ENCODE peak calls at places on chromosomes 5 and 9, in nine cellular contexts. F, T, W, U, V, Y, J, E and N are unnamed samples.

GRCh38 chr9:132129535-132129934 is 32.3 kb upstream of the NTNG2 start:
- DNase-seq in J (no peak), U (no peak), Y (no peak), T (no peak), E (no peak), W (no peak), F (no peak), V (no peak), N (no peak)

GRCh38 chr5:125829349-125829748 is 593.9 kb upstream of the GRAMD2B start:
- DNase-seq in J (no peak), F (no peak), U (no peak), T (no peak), W (no peak), E (no peak), Y (no peak), V (no peak), N (no peak)

GRCh38 chr5:171309526-171310333 is 682 bp downstream of the TLX3 start:
- DNase-seq in F (peak), E (no peak), Y (no peak), U (no peak), J (no peak), W (no peak), T (no peak), V (no peak), N (no peak)

GRCh38 chr5:132010645-132011560 is 555 bp downstream of the ACSL6 start:
- DNase-seq in Y (no peak), E (no peak), V (no peak), J (no peak), U (no peak), W (no peak), F (peak), T (no peak), N (no peak)

GRCh38 chr5:93899026-93899600 is 157.7 kb upstream of the POU5F2 start:
- DNase-seq in Y (no peak), V (peak), T (no peak), E (no peak), J (no peak), W (no peak), F (no peak), U (no peak), N (peak)

GRCh38 chr9:97046228-97046627 is 7.3 kb upstream of the CTSV start:
- DNase-seq in J (no peak), T (no peak), E (no peak), U (no peak), W (no peak), Y (no peak), V (no peak), F (no peak), N (no peak)

GRCh38 chr9:135500071-135500524 is 384 bp upstream of the MRPS2 start:
- DNase-seq in W (peak), E (no peak), T (no peak), V (peak), F (no peak), Y (no peak), J (no peak), U (no peak), N (no peak)

GRCh38 chr5:149838881-149839739 is 105.5 kb downstream of the PDE6A start:
- DNase-seq in U (no peak), E (no peak), V (peak), F (no peak), Y (no peak), W (no peak), J (no peak), T (no peak), N (no peak)

GRCh38 chr9:13358128-13358527 is 78.6 kb upstream of the MPDZ start:
- DNase-seq in F (no peak), E (no peak), W (no peak), Y (no peak), T (no peak), V (peak), U (no peak), J (no peak), N (no peak)

GRCh38 chr9:115106001-115106400 is 12.0 kb downstream of the TNC start:
- DNase-seq in E (no peak), F (no peak), T (no peak), V (peak), W (no peak), U (no peak), J (no peak), Y (no peak), N (no peak)

GRCh38 chr5:33975846-33976245 is 8.6 kb downstream of the SLC45A2 start:
- DNase-seq in V (no peak), E (no peak), W (no peak), F (no peak), T (no peak), J (no peak), Y (no peak), U (no peak), N (no peak)

GRCh38 chr5:79074641-79075040 is 5.1 kb downstream of the BHMT2 start:
- DNase-seq in F (no peak), Y (no peak), T (no peak), U (no peak), E (no peak), W (no peak), J (no peak), V (peak), N (no peak)

GRCh38 chr9:76868897-76869296 is 37.0 kb downstream of the PRUNE2 start:
- DNase-seq in Y (no peak), F (peak), U (no peak), T (no peak), J (no peak), V (peak), E (no peak), W (no peak), N (no peak)

GRCh38 chr5:102933721-102934459 is 178.8 kb downstream of the PAM start:
- DNase-seq in Y (no peak), J (no peak), E (no peak), U (no peak), V (no peak), F (no peak), W (no peak), T (no peak), N (no peak)

GRCh38 chr5:81315336-81315735 is 13.9 kb downstream of the ZCCHC9 start:
- DNase-seq in T (no peak), F (no peak), W (no peak), J (no peak), V (peak), E (no peak), U (no peak), Y (no peak), N (no peak)

GRCh38 chr5:150162142-150162513 is 4.5 kb upstream of the CDX1 start:
- DNase-seq in E (no peak), V (no peak), J (no peak), F (no peak), W (no peak), U (no peak), T (no peak), Y (no peak), N (peak)

GRCh38 chr5:116719087-116719486 is 144.5 kb upstream of the SEMA6A start:
- DNase-seq in T (no peak), V (no peak), F (no peak), W (no peak), U (no peak), E (no peak), Y (no peak), J (no peak), N (no peak)

GRCh38 chr9:20526500-20527319 is 95.6 kb downstream of the MLLT3 start:
- DNase-seq in J (no peak), F (no peak), U (no peak), T (no peak), V (peak), W (no peak), Y (no peak), E (no peak), N (no peak)

GRCh38 chr9:127020036-127020435 is 102.4 kb downstream of the ANGPTL2 start:
- DNase-seq in E (no peak), Y (no peak), W (no peak), J (no peak), F (no peak), U (no peak), T (no peak), V (no peak), N (no peak)

GRCh38 chr5:125232779-125233230 is 486.4 kb upstream of the ZNF608 start:
- DNase-seq in J (no peak), Y (no peak), E (no peak), W (no peak), T (no peak), U (no peak), F (no peak), V (peak), N (no peak)

GRCh38 chr9:13354733-13355132 is 75.2 kb upstream of the MPDZ start:
- DNase-seq in Y (no peak), F (no peak), V (no peak), U (no peak), E (no peak), J (no peak), W (no peak), T (no peak), N (no peak)

GRCh38 chr9:134642385-134643181 is 980 bp downstream of the COL5A1 start:
- DNase-seq in U (peak), T (no peak), Y (no peak), W (peak), V (peak), F (no peak), J (no peak), E (no peak), N (peak)

GRCh38 chr5:958701-959571 is 49.7 kb upstream of the NKD2 start:
- DNase-seq in F (peak), V (peak), J (peak), W (no peak), U (no peak), Y (no peak), T (no peak), E (no peak), N (no peak)

GRCh38 chr5:142434322-142434612 is 109.4 kb upstream of the SPRY4 start:
- DNase-seq in Y (no peak), E (no peak), F (no peak), W (no peak), J (no peak), V (no peak), T (no peak), U (no peak), N (no peak)

GRCh38 chr9:112170235-112170634 is 4.9 kb downstream of the SUSD1 start:
- DNase-seq in Y (no peak), F (no peak), W (no peak), E (no peak), J (no peak), V (no peak), T (no peak), U (no peak), N (no peak)

GRCh38 chr5:156559955-156560354 is 233.0 kb downstream of the SGCD start:
- DNase-seq in V (no peak), Y (no peak), E (no peak), F (no peak), W (no peak), T (no peak), U (no peak), J (no peak), N (no peak)

GRCh38 chr9:92324889-92325268 is 271 bp downstream of the NOL8 start:
- DNase-seq in V (no peak), T (no peak), U (peak), W (no peak), F (no peak), J (no peak), Y (no peak), E (no peak), N (no peak)

GRCh38 chr9:12680341-12680740 is 12.8 kb upstream of the TYRP1 start:
- DNase-seq in F (no peak), U (no peak), T (no peak), E (no peak), Y (no peak), J (no peak), V (no peak), W (no peak), N (no peak)

GRCh38 chr9:98569491-98569890 is 139.2 kb downstream of the GABBR2 start:
- DNase-seq in E (no peak), F (no peak), Y (no peak), T (no peak), J (no peak), U (no peak), V (no peak), W (no peak), N (no peak)

GRCh38 chr5:25119654-25120053 is 474.9 kb upstream of the CDH10 start:
- DNase-seq in T (peak), J (peak), F (peak), U (no peak), Y (no peak), W (no peak), V (no peak), E (no peak), N (peak)

GRCh38 chr5:143987751-143988560 is 176.0 kb downstream of the HMHB1 start:
- DNase-seq in Y (no peak), W (no peak), U (no peak), V (no peak), J (no peak), E (no peak), T (no peak), F (no peak), N (no peak)

GRCh38 chr5:125283372-125283771 is 536.9 kb upstream of the ZNF608 start:
- DNase-seq in U (no peak), T (no peak), F (no peak), V (no peak), Y (no peak), E (no peak), J (no peak), W (no peak), N (no peak)

GRCh38 chr5:148619484-148619883 is 34.8 kb downstream of the HTR4 start:
- DNase-seq in J (no peak), T (no peak), E (no peak), U (no peak), F (no peak), V (no peak), W (no peak), Y (no peak), N (no peak)

GRCh38 chr5:44257221-44257620 is 132.0 kb downstream of the FGF10 start:
- DNase-seq in J (no peak), T (no peak), Y (no peak), W (no peak), V (no peak), E (no peak), U (no peak), F (no peak), N (no peak)

GRCh38 chr9:126373241-126373640 is 46.6 kb downstream of the MVB12B start:
- DNase-seq in E (no peak), W (no peak), J (no peak), T (no peak), Y (no peak), F (no peak), U (no peak), V (no peak), N (no peak)

GRCh38 chr5:36573441-36573840 is 33.0 kb upstream of the SLC1A3 start:
- DNase-seq in W (no peak), F (no peak), V (peak), Y (no peak), E (no peak), J (no peak), T (no peak), U (no peak), N (no peak)

GRCh38 chr5:14187660-14188059 is 44.5 kb downstream of the TRIO start:
- DNase-seq in E (no peak), Y (no peak), T (no peak), J (peak), W (no peak), V (peak), F (no peak), U (no peak), N (no peak)

GRCh38 chr5:74642543-74642863 is 2.0 kb upstream of the ENC1 start:
- DNase-seq in E (no peak), W (no peak), U (no peak), F (no peak), V (no peak), Y (no peak), T (no peak), J (no peak), N (no peak)

GRCh38 chr9:124834586-124834985 is 18.7 kb upstream of the WDR38 start:
- DNase-seq in Y (no peak), T (no peak), E (no peak), W (no peak), F (no peak), U (peak), J (no peak), V (peak), N (no peak)